ENCODE peak calls at places on chromosomes 1 and 21, in eight cellular contexts. P, K, Q, E, L, O, R and G are unnamed samples.

GRCh38 chr1:230382060-230382491 is 44.1 kb downstream of the PGBD5 start:
- DNase-seq in P (peak), K (no peak), Q (no peak), E (no peak), L (no peak), O (no peak), R (no peak), G (no peak)

GRCh38 chr1:29122987-29123870 is 474 bp downstream of the TMEM200B start:
- DNase-seq in P (peak), K (no peak), Q (no peak), E (no peak), L (no peak), O (no peak), R (no peak), G (no peak)

GRCh38 chr1:175127565-175127964 is 59.9 kb downstream of the TNN start:
- DNase-seq in P (no peak), K (no peak), Q (no peak), E (no peak), L (no peak), O (no peak), R (no peak), G (no peak)

GRCh38 chr1:8017495-8018310 is 8.4 kb downstream of the ERRFI1 start:
- DNase-seq in P (no peak), K (no peak), Q (no peak), E (no peak), L (peak), O (no peak), R (no peak), G (no peak)

GRCh38 chr1:33273402-33273801 is 17.1 kb downstream of the ZNF362 start:
- DNase-seq in P (no peak), K (no peak), Q (no peak), E (no peak), L (no peak), O (no peak), R (no peak), G (no peak)

GRCh38 chr1:19845166-19845954 is 30.3 kb upstream of the RNF186 start:
- DNase-seq in P (no peak), K (no peak), Q (no peak), E (no peak), L (no peak), O (no peak), R (no peak), G (no peak)

GRCh38 chr1:19156676-19157075 is 53.4 kb downstream of the UBR4 start:
- DNase-seq in P (no peak), K (no peak), Q (no peak), E (no peak), L (no peak), O (no peak), R (peak), G (no peak)

GRCh38 chr1:192104135-192104534 is 54.1 kb upstream of the RGS18 start:
- DNase-seq in P (no peak), K (no peak), Q (no peak), E (no peak), L (no peak), O (no peak), R (no peak), G (no peak)

GRCh38 chr1:75083848-75084514 is 50.2 kb upstream of the LHX8 start:
- DNase-seq in P (peak), K (no peak), Q (no peak), E (no peak), L (no peak), O (no peak), R (no peak), G (no peak)

GRCh38 chr1:8373547-8374270 is 55.8 kb downstream of the SLC45A1 start:
- DNase-seq in P (peak), K (no peak), Q (peak), E (peak), L (peak), O (no peak), R (peak), G (no peak)

GRCh38 chr1:46830665-46831322 is 31.9 kb downstream of the CYP4B1 start:
- DNase-seq in P (no peak), K (no peak), Q (no peak), E (no peak), L (no peak), O (no peak), R (no peak), G (no peak)

GRCh38 chr1:170732262-170732595 is 68.3 kb downstream of the PRRX1 start:
- DNase-seq in P (no peak), K (no peak), Q (no peak), E (no peak), L (no peak), O (no peak), R (no peak), G (no peak)

GRCh38 chr1:154557939-154558609 is 388 bp downstream of the UBE2Q1 start:
- DNase-seq in P (peak), K (no peak), Q (no peak), E (no peak), L (peak), O (peak), R (peak), G (peak)

GRCh38 chr1:212727386-212728181 is 27.9 kb upstream of the BATF3 start:
- DNase-seq in P (no peak), K (no peak), Q (no peak), E (no peak), L (no peak), O (no peak), R (no peak), G (no peak)

GRCh38 chr21:25994758-25995163 is 175.8 kb downstream of the APP start:
- DNase-seq in P (no peak), K (no peak), Q (no peak), E (no peak), L (no peak), O (no peak), R (no peak), G (no peak)

GRCh38 chr21:42302292-42302650 is 12.9 kb downstream of the TFF3 start:
- DNase-seq in P (no peak), K (no peak), Q (no peak), E (no peak), L (no peak), O (no peak), R (no peak), G (no peak)

GRCh38 chr1:48530727-48531351 is 58.8 kb upstream of the SPATA6 start:
- DNase-seq in P (peak), K (peak), Q (no peak), E (peak), L (peak), O (peak), R (peak), G (no peak)

GRCh38 chr1:81477704-81478103 is 323.0 kb upstream of the ADGRL2 start:
- DNase-seq in P (no peak), K (no peak), Q (no peak), E (no peak), L (no peak), O (no peak), R (no peak), G (no peak)

GRCh38 chr1:27967884-27968466 is 8.2 kb downstream of the XKR8 start:
- DNase-seq in P (no peak), K (no peak), Q (no peak), E (no peak), L (no peak), O (no peak), R (no peak), G (no peak)

GRCh38 chr1:151952811-151953210 is 40.8 kb downstream of the S100A10 start:
- DNase-seq in P (no peak), K (no peak), Q (no peak), E (no peak), L (no peak), O (no peak), R (no peak), G (no peak)

GRCh38 chr1:243475966-243476365 is 220.1 kb downstream of the SDCCAG8 start:
- DNase-seq in P (peak), K (no peak), Q (no peak), E (no peak), L (no peak), O (peak), R (no peak), G (no peak)

GRCh38 chr1:95380909-95381308 is 146.9 kb downstream of the RWDD3 start:
- DNase-seq in P (no peak), K (no peak), Q (no peak), E (no peak), L (no peak), O (no peak), R (no peak), G (no peak)

GRCh38 chr1:172383541-172383940 is 36.9 kb upstream of the C1orf105 start:
- DNase-seq in P (peak), K (no peak), Q (no peak), E (no peak), L (no peak), O (no peak), R (no peak), G (no peak)

GRCh38 chr1:56672579-56672978 is 27.5 kb downstream of the PRKAA2 start:
- DNase-seq in P (no peak), K (no peak), Q (no peak), E (no peak), L (no peak), O (no peak), R (no peak), G (no peak)

DNA sequence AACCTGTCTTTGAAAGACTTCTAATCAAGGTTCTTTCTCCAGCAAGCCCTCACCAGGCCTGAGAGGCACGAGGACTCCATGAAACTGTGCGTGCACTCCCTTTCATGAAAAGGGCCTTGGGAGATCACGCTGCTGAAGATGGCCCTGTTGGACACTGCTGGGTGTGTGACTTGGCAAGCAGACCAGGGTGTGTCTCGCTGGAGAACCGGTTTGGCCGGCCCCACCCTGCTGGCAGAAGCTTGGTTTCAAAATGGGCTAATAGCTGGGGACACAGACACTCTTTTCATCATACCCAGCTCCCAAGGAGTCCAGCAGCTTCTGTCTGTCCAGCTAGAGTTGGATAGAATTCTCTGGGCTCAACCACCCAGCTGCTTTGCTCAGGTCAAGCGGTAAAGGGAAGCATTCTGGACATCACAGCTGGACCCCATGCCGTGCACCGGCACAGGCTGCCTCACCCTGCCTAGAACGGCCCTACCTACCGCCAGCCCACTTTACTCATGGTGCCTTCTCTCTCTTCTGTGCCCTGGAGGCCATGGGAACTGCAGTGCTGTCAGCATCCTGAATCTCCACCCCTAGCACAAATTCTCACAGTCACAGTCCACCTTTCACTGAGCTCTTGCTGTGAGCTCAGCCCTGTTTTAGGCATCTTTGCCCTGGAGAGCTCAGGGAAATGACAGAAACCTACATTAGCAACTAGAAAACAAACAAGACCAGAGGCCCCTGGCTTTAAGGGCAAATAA is 24.6 kb downstream of the PKP1 start:
- DNase-seq in P (no peak), K (no peak), Q (no peak), E (peak), L (peak), O (no peak), R (peak), G (no peak)
- TF ChIP-seq POLR2AphosphoS5 in P (no peak), K (no peak), Q (no peak), E (peak), L (peak), O (no peak), R (no peak), G (no peak)

DNA sequence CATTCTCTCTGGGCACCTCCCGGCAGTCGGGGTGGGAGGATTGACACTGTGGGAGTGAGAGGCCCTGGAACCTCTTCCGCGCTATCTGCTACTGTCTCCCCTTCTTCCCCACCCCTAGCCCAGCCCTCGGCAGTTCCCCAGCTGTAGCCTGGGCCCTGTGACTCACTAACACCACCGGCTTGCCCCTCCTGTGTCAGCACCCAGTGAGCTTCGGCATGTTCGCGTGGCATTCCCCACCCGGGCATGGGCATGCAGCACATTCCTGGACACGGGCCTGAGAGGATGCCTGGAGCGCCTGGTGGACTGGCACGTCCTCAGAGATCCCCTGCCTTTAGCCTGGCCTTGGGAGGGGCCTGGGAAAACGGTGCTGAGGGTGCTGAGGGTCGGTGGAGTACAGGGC is 1.3 kb downstream of the CDK18 start:
- DNase-seq in P (no peak), K (no peak), Q (no peak), E (no peak), L (peak), O (no peak), R (peak), G (no peak)
- TF ChIP-seq POLR2AphosphoS5 in P (no peak), K (no peak), Q (peak), E (no peak), L (peak), O (no peak), R (no peak), G (no peak)

GRCh38 chr1:184790642-184791041 is 36.0 kb upstream of the EDEM3 start:
- DNase-seq in P (no peak), K (no peak), Q (no peak), E (no peak), L (no peak), O (no peak), R (no peak), G (no peak)
- TF ChIP-seq POLR2AphosphoS5 in P (no peak), K (no peak), Q (no peak), E (no peak), L (no peak), O (no peak), R (no peak), G (no peak)

GRCh38 chr21:38039369-38039768 is 123.1 kb upstream of the KCNJ6 start:
- DNase-seq in P (no peak), K (no peak), Q (no peak), E (no peak), L (no peak), O (peak), R (no peak), G (peak)
- TF ChIP-seq POLR2AphosphoS5 in P (no peak), K (no peak), Q (no peak), E (no peak), L (no peak), O (no peak), R (no peak), G (no peak)

GRCh38 chr1:65613884-65614283 is 178.8 kb upstream of the PDE4B start:
- DNase-seq in P (no peak), K (no peak), Q (no peak), E (no peak), L (no peak), O (no peak), R (no peak), G (no peak)

GRCh38 chr1:65615859-65616258 is 176.8 kb upstream of the PDE4B start:
- DNase-seq in P (no peak), K (no peak), Q (no peak), E (no peak), L (no peak), O (no peak), R (no peak), G (no peak)
- TF ChIP-seq POLR2AphosphoS5 in P (no peak), K (no peak), Q (no peak), E (no peak), L (no peak), O (no peak), R (no peak), G (no peak)

DNA sequence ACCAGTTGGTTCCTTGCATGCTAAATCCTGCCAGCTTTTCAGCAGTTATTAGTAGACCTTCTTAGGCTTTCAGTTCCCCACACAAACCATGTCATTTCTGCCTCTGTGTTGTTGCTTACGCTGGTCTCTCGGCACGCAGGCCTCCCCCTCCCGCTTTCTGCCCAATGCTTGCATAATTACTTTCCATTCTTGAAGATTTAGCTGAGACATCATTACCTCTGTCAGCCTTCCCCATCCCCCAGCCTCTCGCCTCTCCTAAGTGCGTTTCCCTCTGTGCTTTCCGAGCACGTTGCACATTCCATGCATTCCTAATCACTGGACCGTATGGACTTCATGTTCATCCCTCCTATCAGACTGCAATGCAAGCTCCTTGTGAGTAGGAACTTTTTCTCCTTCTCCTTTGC is 26.8 kb downstream of the TSHB start:
- DNase-seq in P (peak), K (no peak), Q (no peak), E (no peak), L (no peak), O (no peak), R (no peak), G (no peak)
- TF ChIP-seq POLR2AphosphoS5 in P (no peak), K (no peak), Q (peak), E (no peak), L (no peak), O (no peak), R (peak), G (no peak)